ENCODE peak calls at places on chromosomes 12 and 14, in nine cellular contexts. D is glomerular endothelial cell; Q is D341Med; P is RPMI8226; W is activated T-helper 1 cell treated with anti-CD3 and anti-CD28 coated beads, Interleukin-2, amount 50 U/mL, for 16 hours; A is KBM-7; T is progenitor cell of endocrine pancreas; X is MCF 10A; O is B cell. F is an unnamed sample.

GRCh38 chr12:57444744-57445143 is 10.2 kb downstream of the INHBC start:
- DNase-seq in T (no peak), O (no peak), A (no peak), X (no peak), W (no peak), D (no peak), P (no peak), Q (no peak), F (no peak)

GRCh38 chr12:105077435-105077834 is 6.8 kb downstream of the ALDH1L2 start:
- DNase-seq in Q (no peak), X (no peak), T (no peak), W (no peak), D (no peak), A (no peak), P (no peak), O (no peak), F (no peak)

GRCh38 chr12:9331218-9331626 is 123.0 kb upstream of the PZP start:
- DNase-seq in A (peak; percentile 67), W (peak; percentile 51), O (peak; percentile 76), T (peak; percentile 88), P (peak; percentile 61), Q (peak; percentile 81), X (peak; percentile 58), D (peak; percentile 9), F (no peak)

GRCh38 chr14:76672123-76672522 is 89.1 kb upstream of the VASH1 start:
- DNase-seq in W (no peak), X (peak; percentile 30), T (no peak), P (no peak), O (no peak), D (no peak), A (no peak), Q (no peak), F (no peak)

GRCh38 chr12:52910248-52910883 is 5.5 kb upstream of the KRT8 start:
- DNase-seq in A (peak; percentile 60), X (no peak), Q (no peak), P (no peak), O (no peak), T (no peak), W (no peak), D (no peak), F (no peak)

GRCh38 chr14:65239143-65239672 is 136.9 kb upstream of the MAX start:
- DNase-seq in O (no peak), D (no peak), Q (no peak), A (no peak), P (no peak), W (no peak), X (peak; percentile 82), T (no peak), F (no peak)

GRCh38 chr12:92105110-92105509 is 40.5 kb downstream of the BTG1 start:
- DNase-seq in Q (no peak), X (no peak), O (no peak), D (no peak), A (no peak), P (no peak), W (no peak), T (no peak), F (no peak)

GRCh38 chr12:64243809-64244208 is 21.7 kb upstream of the KICS2 start:
- DNase-seq in O (no peak), A (no peak), W (no peak), P (no peak), X (no peak), Q (no peak), T (no peak), D (no peak), F (no peak)

GRCh38 chr12:52789637-52790426 is 6.1 kb downstream of the KRT3 start:
- DNase-seq in T (no peak), W (no peak), P (peak; percentile 55), O (no peak), X (no peak), A (peak; percentile 21), Q (no peak), D (no peak), F (no peak)

GRCh38 chr14:86865934-86866333 is 1127.0 kb downstream of the GALC start:
- DNase-seq in O (no peak), A (no peak), T (no peak), W (no peak), D (no peak), X (no peak), Q (no peak), P (no peak), F (no peak)

F was measured in GF-D8.